ENCODE peak calls at places on chromosome 14, in seven cellular contexts. F is lower lobe of right lung, R is body of pancreas, T is GM13976, D is lung, O is endothelial cell, L is sigmoid colon. S is an unnamed sample.

GRCh38 chr14:32254952-32255679 is 52.0 kb upstream of the RNU6-8 start:
- DNase-seq in F (no peak), R (peak; percentile 72), T (peak; percentile 63), D (peak; percentile 64), O (peak; percentile 67), L (peak; percentile 85), S (peak; percentile 61)

GRCh38 chr14:62081956-62082355 is 319.7 kb downstream of the SNAPC1 start:
- DNase-seq in F (no peak), R (no peak), T (no peak), D (no peak), O (no peak), L (no peak), S (no peak)

GRCh38 chr14:68716698-68717097 is 76.2 kb downstream of the ZFP36L1 start:
- DNase-seq in F (no peak), R (peak; percentile 52), T (no peak), D (no peak), O (no peak), L (no peak), S (no peak)

GRCh38 chr14:99699071-99699760 is 15.1 kb downstream of the CYP46A1 start:
- DNase-seq in F (no peak), R (no peak), T (no peak), D (peak; percentile 3), O (no peak), L (no peak), S (no peak)

GRCh38 chr14:50335389-50335788 is 23.3 kb downstream of the DMAC2L start:
- DNase-seq in F (no peak), R (peak; percentile 87), T (no peak), D (no peak), O (peak; percentile 20), L (peak; percentile 86), S (no peak)

GRCh38 chr14:103880986-103881926 is 33.9 kb upstream of the PPP1R13B start:
- DNase-seq in F (no peak), R (peak; percentile 95), T (no peak), D (no peak), O (no peak), L (no peak), S (no peak)

GRCh38 chr14:38207342-38207741 is 362 bp upstream of the SSTR1 start:
- DNase-seq in F (no peak), R (no peak), T (no peak), D (no peak), O (no peak), L (no peak), S (no peak)

GRCh38 chr14:22281322-22281977 is 307.6 kb downstream of the DAD1 start:
- DNase-seq in F (no peak), R (no peak), T (no peak), D (no peak), O (no peak), L (no peak), S (no peak)

GRCh38 chr14:68938515-68939423 is 40.3 kb downstream of the ACTN1 start:
- DNase-seq in F (no peak), R (peak; percentile 84), T (no peak), D (no peak), O (no peak), L (peak; percentile 77), S (no peak)

GRCh38 chr14:105883066-105884005 is 357.0 kb downstream of the TMEM121 start:
- DNase-seq in F (peak; percentile 28), R (no peak), T (peak; percentile 3), D (no peak), O (no peak), L (peak; percentile 37), S (no peak)

GRCh38 chr14:69716483-69717187 is 50.3 kb upstream of the SRSF5 start:
- DNase-seq in F (no peak), R (no peak), T (no peak), D (no peak), O (no peak), L (no peak), S (no peak)

DNA sequence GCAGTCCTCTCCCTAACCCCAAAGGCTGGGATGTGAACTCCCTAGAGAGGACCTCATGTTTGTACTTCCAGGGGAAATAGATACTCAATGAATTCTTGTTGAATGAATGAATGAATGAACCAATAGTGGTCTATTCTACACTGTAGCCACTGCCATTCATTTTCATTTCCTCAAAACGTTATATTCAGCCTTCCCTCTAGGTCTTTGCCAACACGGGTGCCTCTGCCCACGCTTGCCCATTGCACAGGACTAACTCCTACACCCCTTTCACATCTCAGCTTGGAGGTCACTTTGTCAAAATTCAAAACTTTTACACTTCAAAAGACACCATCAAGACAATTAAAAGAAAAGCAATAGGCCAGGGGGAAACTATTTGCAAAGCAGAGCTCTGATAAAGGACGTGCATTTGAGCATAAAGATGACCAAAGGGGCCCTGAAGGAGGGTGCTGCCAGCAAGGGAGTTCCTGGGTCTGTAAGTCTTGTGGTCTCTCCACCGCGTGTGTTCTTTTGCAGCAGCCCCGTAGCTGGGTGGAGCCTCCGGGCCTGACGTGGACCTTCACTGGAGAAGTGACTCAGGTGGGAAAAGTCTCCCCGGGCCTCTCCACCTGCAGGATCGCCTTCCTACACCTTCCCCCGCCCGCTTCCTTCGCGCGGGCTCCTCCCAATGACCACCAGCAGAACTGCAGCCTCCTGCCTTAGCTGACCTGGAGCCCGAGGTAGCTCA is 31.5 kb downstream of the TMEM63C start:
- DNase-seq in F (peak; percentile 52), R (peak; percentile 57), T (peak; percentile 78), D (peak; percentile 38), O (peak; percentile 73), L (no peak), S (no peak)
- TF ChIP-seq CTCF in F (peak; percentile 41), R (peak; percentile 61), T (peak; percentile 80), D (no peak), O (peak; percentile 51), L (peak; percentile 27), S (peak; percentile 67)

DNA sequence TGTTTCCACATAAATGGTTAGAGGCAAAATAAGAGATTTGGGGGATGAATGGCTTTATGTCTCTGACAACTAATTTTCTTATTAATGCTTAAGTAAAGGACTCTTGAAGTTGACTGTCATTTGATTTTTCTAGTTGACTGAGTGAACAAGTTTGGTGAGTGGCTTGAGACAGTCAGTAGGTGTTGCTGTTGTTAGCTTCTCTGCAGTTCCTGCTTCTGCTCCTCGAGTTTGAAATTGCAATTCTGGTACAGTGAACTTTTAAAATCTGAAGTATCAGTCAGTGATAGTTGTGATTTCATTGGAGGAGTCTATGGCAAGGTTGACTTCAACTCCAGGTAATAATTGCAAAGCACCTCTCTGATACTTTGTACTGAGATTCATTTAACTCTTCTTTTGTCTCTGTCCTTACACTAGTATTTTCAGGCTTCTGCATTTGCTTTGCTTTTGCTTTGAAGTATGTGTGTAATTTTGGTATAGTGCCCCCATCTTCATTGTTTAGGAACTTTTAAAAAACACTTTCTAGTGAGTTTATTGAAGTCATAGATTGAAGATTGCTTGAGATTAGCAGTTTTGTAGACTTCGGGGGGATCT is 415.5 kb downstream of the PCNX1 start:
- DNase-seq in F (no peak), R (peak; percentile 37), T (peak; percentile 53), D (no peak), O (no peak), L (no peak), S (peak; percentile 25)
- TF ChIP-seq CTCF in F (peak; percentile 51), R (no peak), T (peak; percentile 78), D (peak; percentile 20), O (no peak), L (peak; percentile 39), S (peak; percentile 53)

GRCh38 chr14:64763089-64763782 is 59.0 kb downstream of the PLEKHG3 start:
- DNase-seq in F (peak; percentile 30), R (no peak), T (no peak), D (no peak), O (no peak), L (no peak), S (no peak)

GRCh38 chr14:64760146-64760755 is 56.0 kb downstream of the PLEKHG3 start:
- DNase-seq in F (peak; percentile 75), R (peak; percentile 65), T (peak; percentile 83), D (peak; percentile 60), O (peak; percentile 79), L (no peak), S (no peak)

GRCh38 chr14:64760916-64761315 is 56.7 kb downstream of the PLEKHG3 start:
- DNase-seq in F (peak; percentile 16), R (no peak), T (no peak), D (no peak), O (no peak), L (no peak), S (no peak)

GRCh38 chr14:64762044-64763034 is 58.1 kb downstream of the PLEKHG3 start:
- DNase-seq in F (peak; percentile 65), R (peak; percentile 89), T (no peak), D (peak; percentile 57), O (no peak), L (peak; percentile 93), S (peak; percentile 77)

GRCh38 chr14:64761441-64762043 is 57.3 kb downstream of the PLEKHG3 start:
- DNase-seq in F (peak; percentile 35), R (peak; percentile 44), T (no peak), D (no peak), O (no peak), L (no peak), S (no peak)
- TF ChIP-seq CTCF in F (no peak), R (no peak), T (no peak), D (no peak), O (no peak), L (no peak), S (no peak)

GRCh38 chr14:77011226-77011762 is 17.2 kb downstream of the IRF2BPL start:
- DNase-seq in F (no peak), R (no peak), T (no peak), D (no peak), O (no peak), L (no peak), S (no peak)
- TF ChIP-seq CTCF in F (no peak), R (no peak), T (no peak), D (no peak), O (no peak), L (no peak), S (no peak)

GRCh38 chr14:71996615-71997014 is 64.4 kb downstream of the RGS6 start:
- DNase-seq in F (no peak), R (no peak), T (no peak), D (no peak), O (no peak), L (no peak), S (no peak)

GRCh38 chr14:71995741-71996140 is 63.5 kb downstream of the RGS6 start:
- DNase-seq in F (no peak), R (no peak), T (no peak), D (no peak), O (no peak), L (no peak), S (no peak)

DNA sequence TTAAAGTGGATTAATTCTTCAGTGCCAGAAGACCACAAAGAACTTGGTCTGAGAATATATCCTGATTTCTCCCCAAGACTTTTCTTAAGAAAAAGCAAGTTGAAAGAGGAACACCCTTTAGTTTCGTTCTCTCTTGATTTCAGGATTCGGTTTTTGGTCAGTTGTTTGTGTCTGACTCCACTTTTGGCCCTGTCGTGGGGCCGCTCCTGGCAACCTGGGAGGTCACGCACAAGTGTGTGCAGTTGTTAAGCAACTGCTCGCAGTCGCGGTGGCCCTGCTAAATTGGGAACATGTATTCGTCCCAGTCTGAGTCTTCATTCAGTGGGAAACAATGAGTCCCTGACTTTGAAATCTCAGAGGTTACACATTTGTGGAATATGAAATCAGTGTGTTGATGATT is 68.7 kb downstream of the RGS6 start:
- DNase-seq in F (peak; percentile 48), R (no peak), T (peak; percentile 20), D (no peak), O (no peak), L (no peak), S (no peak)
- TF ChIP-seq CTCF in F (no peak), R (no peak), T (no peak), D (no peak), O (no peak), L (no peak), S (no peak)

GRCh38 chr14:47539065-47539464 is 136.3 kb downstream of the MDGA2 start:
- DNase-seq in F (no peak), R (no peak), T (peak; percentile 4), D (no peak), O (peak; percentile 6), L (no peak), S (no peak)
- TF ChIP-seq CTCF in F (peak; percentile 29), R (no peak), T (no peak), D (no peak), O (no peak), L (no peak), S (no peak)